ENCODE peak calls at places on chromosome 9, in four cellular contexts. One of them, this sample, is unnamed.

GRCh38 chr9:130491830-130492465 is 47.2 kb downstream of the ASS1 start:
- DNase-seq in CD8-positive, alpha-beta T cell: no peak
- DNase-seq in breast epithelium: no peak
- DNase-seq in heart left ventricle: no peak
- DNase-seq in this sample: no peak

GRCh38 chr9:124365045-124365444 is 50.2 kb downstream of the PSMB7 start:
- DNase-seq in CD8-positive, alpha-beta T cell: no peak
- DNase-seq in heart left ventricle: no peak
- DNase-seq in breast epithelium: no peak
- DNase-seq in this sample: no peak

GRCh38 chr9:84781431-84781830 is 111.9 kb downstream of the NTRK2 start:
- DNase-seq in breast epithelium: no peak
- DNase-seq in CD8-positive, alpha-beta T cell: no peak
- DNase-seq in heart left ventricle: no peak
- DNase-seq in this sample: no peak

GRCh38 chr9:72460342-72461312 is 60.8 kb upstream of the TMC1 start:
- DNase-seq in CD8-positive, alpha-beta T cell: no peak
- DNase-seq in breast epithelium: no peak
- DNase-seq in heart left ventricle: no peak
- DNase-seq in this sample: no peak

GRCh38 chr9:127974769-127975261 is 6.0 kb downstream of the EEIG1 start:
- DNase-seq in heart left ventricle: peak
- DNase-seq in breast epithelium: no peak
- DNase-seq in CD8-positive, alpha-beta T cell: no peak
- DNase-seq in this sample: no peak

GRCh38 chr9:121321039-121321503 is 49.0 kb downstream of the STOM start:
- DNase-seq in breast epithelium: no peak
- DNase-seq in CD8-positive, alpha-beta T cell: no peak
- DNase-seq in heart left ventricle: no peak
- DNase-seq in this sample: no peak

GRCh38 chr9:113131689-113132151 is 19.1 kb upstream of the SLC31A2 start:
- DNase-seq in breast epithelium: no peak
- DNase-seq in heart left ventricle: no peak
- DNase-seq in CD8-positive, alpha-beta T cell: no peak
- DNase-seq in this sample: no peak

GRCh38 chr9:117548556-117548955 is 133.7 kb upstream of the ASTN2 start:
- DNase-seq in CD8-positive, alpha-beta T cell: no peak
- DNase-seq in breast epithelium: no peak
- DNase-seq in heart left ventricle: no peak
- DNase-seq in this sample: no peak

GRCh38 chr9:111356567-111357244 is 26.7 kb upstream of the OR2K2 start:
- DNase-seq in breast epithelium: no peak
- DNase-seq in heart left ventricle: no peak
- DNase-seq in CD8-positive, alpha-beta T cell: no peak
- DNase-seq in this sample: no peak

GRCh38 chr9:14633906-14634565 is 59.2 kb downstream of the ZDHHC21 start:
- DNase-seq in CD8-positive, alpha-beta T cell: no peak
- DNase-seq in heart left ventricle: no peak
- DNase-seq in breast epithelium: no peak
- DNase-seq in this sample: no peak

GRCh38 chr9:108442604-108443277 is 413.0 kb downstream of the ACTL7B start:
- DNase-seq in heart left ventricle: no peak
- DNase-seq in CD8-positive, alpha-beta T cell: no peak
- DNase-seq in breast epithelium: no peak
- DNase-seq in this sample: no peak

GRCh38 chr9:129069128-129069824 is 11.6 kb upstream of the DOLPP1 start:
- DNase-seq in heart left ventricle: peak
- DNase-seq in CD8-positive, alpha-beta T cell: peak
- DNase-seq in breast epithelium: peak
- DNase-seq in this sample: peak

GRCh38 chr9:122056484-122056883 is 36.6 kb downstream of the TTLL11 start:
- DNase-seq in breast epithelium: no peak
- DNase-seq in heart left ventricle: no peak
- DNase-seq in CD8-positive, alpha-beta T cell: no peak
- DNase-seq in this sample: no peak

GRCh38 chr9:89007041-89007440 is 15.8 kb downstream of the S1PR3 start:
- DNase-seq in CD8-positive, alpha-beta T cell: no peak
- DNase-seq in breast epithelium: peak
- DNase-seq in heart left ventricle: no peak
- DNase-seq in this sample: no peak

GRCh38 chr9:336039-336438 is 121.4 kb downstream of the DOCK8 start:
- DNase-seq in CD8-positive, alpha-beta T cell: no peak
- DNase-seq in heart left ventricle: no peak
- DNase-seq in breast epithelium: no peak
- DNase-seq in this sample: no peak

GRCh38 chr9:11319477-11320060 is 706.8 kb upstream of the PTPRD start:
- DNase-seq in breast epithelium: no peak
- DNase-seq in heart left ventricle: no peak
- DNase-seq in CD8-positive, alpha-beta T cell: no peak
- DNase-seq in this sample: no peak

GRCh38 chr9:76962732-76963131 is 56.7 kb upstream of the FOXB2 start:
- DNase-seq in breast epithelium: no peak
- DNase-seq in heart left ventricle: no peak
- DNase-seq in CD8-positive, alpha-beta T cell: no peak
- DNase-seq in this sample: no peak

GRCh38 chr9:8371686-8372085 is 572.1 kb upstream of the DMAC1 start:
- DNase-seq in heart left ventricle: no peak
- DNase-seq in CD8-positive, alpha-beta T cell: no peak
- DNase-seq in breast epithelium: no peak
- DNase-seq in this sample: no peak

GRCh38 chr9:35277171-35277520 is 115.3 kb downstream of the UNC13B start:
- DNase-seq in CD8-positive, alpha-beta T cell: no peak
- DNase-seq in breast epithelium: no peak
- DNase-seq in heart left ventricle: no peak
- DNase-seq in this sample: no peak

GRCh38 chr9:35272989-35273388 is 111.2 kb downstream of the UNC13B start:
- DNase-seq in CD8-positive, alpha-beta T cell: no peak
- DNase-seq in breast epithelium: no peak
- DNase-seq in heart left ventricle: no peak
- DNase-seq in this sample: no peak

GRCh38 chr9:35273591-35273990 is 111.8 kb downstream of the UNC13B start:
- DNase-seq in CD8-positive, alpha-beta T cell: no peak
- DNase-seq in breast epithelium: no peak
- DNase-seq in heart left ventricle: no peak
- DNase-seq in this sample: no peak

GRCh38 chr9:35277649-35278359 is 116.0 kb downstream of the UNC13B start:
- DNase-seq in CD8-positive, alpha-beta T cell: no peak
- DNase-seq in breast epithelium: no peak
- DNase-seq in heart left ventricle: no peak
- DNase-seq in this sample: no peak

DNA sequence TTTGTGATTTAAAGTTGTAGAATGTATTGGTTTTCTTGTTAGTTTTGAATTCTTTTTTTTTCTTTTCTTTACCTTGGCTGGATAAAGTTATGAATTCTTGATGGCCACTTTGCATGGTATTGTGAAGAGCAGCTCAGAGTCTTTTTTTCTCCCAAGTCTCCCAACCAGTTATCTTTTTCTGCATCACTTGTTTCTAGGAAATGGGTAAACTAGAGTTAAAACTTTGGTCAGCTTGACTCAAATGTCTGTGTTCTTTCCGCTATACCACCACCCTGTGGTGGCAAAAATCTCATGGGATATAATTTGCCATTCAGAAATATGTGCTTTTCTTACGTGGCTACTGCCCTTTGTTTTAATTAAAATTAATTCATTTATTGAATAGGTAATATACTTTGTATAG is 113.2 kb downstream of the UNC13B start:
- DNase-seq in heart left ventricle: no peak
- DNase-seq in breast epithelium: no peak
- DNase-seq in CD8-positive, alpha-beta T cell: no peak
- DNase-seq in this sample: no peak
- TF ChIP-seq CTCF in heart left ventricle: no peak
- TF ChIP-seq CTCF in breast epithelium: no peak
- TF ChIP-seq CTCF in CD8-positive, alpha-beta T cell: no peak
- TF ChIP-seq CTCF in this sample: no peak

DNA sequence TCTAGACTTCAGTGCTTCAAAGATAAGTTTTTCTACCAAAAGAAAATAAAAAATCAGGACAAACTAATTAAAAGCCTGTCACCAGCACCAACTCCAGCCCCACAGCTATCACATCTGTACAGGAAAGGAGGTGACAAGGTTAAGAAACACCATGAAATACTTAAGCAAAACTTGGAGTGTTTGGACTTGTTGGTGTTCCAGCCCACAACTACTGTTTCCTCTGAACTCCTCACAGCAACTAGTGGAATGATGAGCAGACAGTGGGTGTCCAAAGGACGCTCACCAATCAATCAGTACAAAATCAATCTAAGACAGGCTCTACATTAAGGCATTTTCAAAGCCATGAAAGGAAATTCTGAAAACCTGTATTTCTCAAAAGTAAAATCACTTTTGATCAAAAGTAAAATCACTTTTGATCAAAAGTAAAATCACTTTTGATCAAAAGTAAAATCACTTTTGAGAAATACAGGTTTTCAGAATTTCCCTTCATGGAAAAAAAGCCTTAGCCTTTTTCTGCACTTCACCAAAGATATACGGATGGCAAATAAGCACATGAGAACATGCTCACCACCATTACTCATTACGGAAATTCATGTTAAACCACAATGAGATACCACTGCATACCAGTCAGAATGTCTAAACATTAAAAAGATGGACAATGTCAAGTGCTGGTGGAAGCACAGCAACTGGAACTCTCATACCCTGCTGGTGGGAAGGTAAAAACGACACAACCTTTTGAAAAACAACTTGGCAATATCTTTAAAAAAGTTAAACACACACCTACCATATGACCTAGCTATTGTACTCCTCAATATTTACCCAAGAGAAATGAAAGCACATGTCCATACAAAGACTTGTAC is 79.7 kb downstream of the MED27 start:
- DNase-seq in CD8-positive, alpha-beta T cell: no peak
- DNase-seq in heart left ventricle: no peak
- DNase-seq in breast epithelium: no peak
- DNase-seq in this sample: no peak
- TF ChIP-seq CTCF in CD8-positive, alpha-beta T cell: no peak
- TF ChIP-seq CTCF in heart left ventricle: no peak
- TF ChIP-seq CTCF in breast epithelium: no peak
- TF ChIP-seq CTCF in this sample: no peak

GRCh38 chr9:136925414-136926153 is 19.0 kb downstream of the FBXW5 start:
- DNase-seq in heart left ventricle: peak
- DNase-seq in breast epithelium: no peak
- DNase-seq in CD8-positive, alpha-beta T cell: no peak
- DNase-seq in this sample: no peak
- TF ChIP-seq CTCF in heart left ventricle: peak
- TF ChIP-seq CTCF in breast epithelium: no peak
- TF ChIP-seq CTCF in CD8-positive, alpha-beta T cell: no peak
- TF ChIP-seq CTCF in this sample: no peak

DNA sequence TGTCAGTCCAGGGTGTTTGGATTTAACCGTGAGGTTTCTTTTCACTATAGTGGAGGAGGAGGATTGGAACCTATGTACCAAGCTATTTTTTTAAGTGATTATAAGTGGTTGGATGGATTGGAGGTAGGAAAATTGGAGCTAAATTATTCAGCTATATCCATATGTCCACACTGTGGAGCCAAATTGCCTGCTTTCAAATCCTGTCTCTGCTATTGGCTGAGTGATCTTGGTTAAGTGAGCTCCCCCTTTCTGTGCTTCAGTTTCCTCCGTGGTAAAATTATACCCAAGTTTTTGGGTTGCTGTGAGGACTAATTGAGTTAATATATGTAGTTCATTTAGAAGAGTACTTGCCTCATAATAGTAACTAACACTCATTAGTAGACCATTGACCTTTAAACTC is 2.5 kb downstream of the CENPP start:
- DNase-seq in heart left ventricle: no peak
- DNase-seq in breast epithelium: no peak
- DNase-seq in CD8-positive, alpha-beta T cell: no peak
- DNase-seq in this sample: no peak
- TF ChIP-seq CTCF in heart left ventricle: no peak
- TF ChIP-seq CTCF in breast epithelium: no peak
- TF ChIP-seq CTCF in CD8-positive, alpha-beta T cell: no peak
- TF ChIP-seq CTCF in this sample: no peak

GRCh38 chr9:125493384-125493783 is 213.6 kb downstream of the MAPKAP1 start:
- DNase-seq in CD8-positive, alpha-beta T cell: no peak
- DNase-seq in heart left ventricle: no peak
- DNase-seq in breast epithelium: no peak
- DNase-seq in this sample: no peak

GRCh38 chr9:125493861-125494554 is 213.0 kb downstream of the MAPKAP1 start:
- DNase-seq in CD8-positive, alpha-beta T cell: no peak
- DNase-seq in heart left ventricle: no peak
- DNase-seq in breast epithelium: no peak
- DNase-seq in this sample: no peak

GRCh38 chr9:125496313-125496838 is 210.6 kb downstream of the MAPKAP1 start:
- DNase-seq in CD8-positive, alpha-beta T cell: no peak
- DNase-seq in heart left ventricle: no peak
- DNase-seq in breast epithelium: no peak
- DNase-seq in this sample: no peak

GRCh38 chr9:125494555-125494920 is 212.5 kb downstream of the MAPKAP1 start:
- DNase-seq in CD8-positive, alpha-beta T cell: no peak
- DNase-seq in heart left ventricle: no peak
- DNase-seq in breast epithelium: no peak
- DNase-seq in this sample: no peak

DNA sequence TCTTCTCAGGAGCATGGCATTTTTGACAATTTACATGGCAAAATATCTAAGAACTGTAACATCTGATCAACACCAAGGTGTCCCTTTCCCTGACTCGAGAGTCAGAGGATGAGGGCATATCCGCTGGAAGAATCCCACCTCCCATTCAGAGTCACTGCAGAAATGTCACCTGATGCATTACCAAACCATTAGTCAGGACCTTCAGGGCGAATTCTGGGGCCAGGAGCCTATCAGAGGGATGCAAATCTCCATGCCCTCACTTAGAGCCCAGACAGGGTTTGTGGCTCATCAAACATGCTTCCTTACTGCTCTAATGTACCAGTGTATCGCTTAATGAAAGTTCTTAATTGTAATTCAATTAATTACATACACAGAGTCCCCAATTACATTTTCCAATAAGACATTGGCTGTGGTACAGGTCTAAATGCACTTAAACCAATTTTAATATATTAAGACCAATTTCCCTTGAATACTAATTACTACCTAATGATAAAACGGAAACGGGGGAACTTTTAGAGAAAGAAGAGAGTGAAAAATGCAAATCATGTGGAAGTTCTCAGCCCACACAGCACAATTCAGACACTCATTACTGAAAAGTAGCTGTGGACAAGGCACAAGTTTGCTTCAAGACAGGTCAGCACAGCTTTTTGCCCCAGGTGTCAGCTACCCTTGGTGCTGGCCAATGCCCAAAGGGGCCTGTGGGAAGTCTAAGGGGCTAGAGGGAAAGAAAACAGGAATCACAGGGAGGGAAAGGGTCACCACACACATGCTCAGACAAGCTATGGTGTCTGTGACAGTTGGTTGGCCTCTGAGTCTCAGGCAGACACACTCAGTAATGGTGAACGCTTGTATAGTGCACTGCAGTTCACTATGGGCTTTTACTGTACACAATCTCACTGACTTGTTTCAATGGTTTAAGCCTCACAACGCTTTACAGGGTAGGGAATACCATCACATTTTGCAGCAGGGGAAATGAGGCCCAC is 211.6 kb downstream of the MAPKAP1 start:
- DNase-seq in breast epithelium: no peak
- DNase-seq in heart left ventricle: no peak
- DNase-seq in CD8-positive, alpha-beta T cell: no peak
- DNase-seq in this sample: no peak
- TF ChIP-seq CTCF in breast epithelium: no peak
- TF ChIP-seq CTCF in heart left ventricle: no peak
- TF ChIP-seq CTCF in CD8-positive, alpha-beta T cell: no peak
- TF ChIP-seq CTCF in this sample: no peak

This sample was measured in activated B cell treated with CpG ODN at 0.5 μM for 24 hours.